ENCODE peak calls at places on chromosome 6, in seven cellular contexts. C is ACHN; U is naive thymus-derived CD8-positive, alpha-beta T cell; K is cardiac muscle cell; P is Panc1; S is activated CD8-positive, alpha-beta memory T cell treated with anti-CD3 and anti-CD28 coated beads, Interleukin-2, amount 50 U/mL, for 48 hours; T is left colon. N is an unnamed sample.

GRCh38 chr6:112357801-112358200 is 10.7 kb downstream of the RFPL4B start:
- DNase-seq in C (no peak), P (no peak), K (no peak), S (no peak), T (no peak), U (no peak), N (no peak)

GRCh38 chr6:42771741-42772100 is 10.1 kb upstream of the BICRAL start:
- DNase-seq in K (no peak), U (no peak), S (no peak), P (no peak), C (no peak), T (no peak), N (no peak)

GRCh38 chr6:42783876-42784738 is 2.3 kb downstream of the BICRAL start:
- DNase-seq in K (no peak), U (peak), P (no peak), T (no peak), S (no peak), C (peak), N (no peak)

GRCh38 chr6:43799671-43800623 is 29.9 kb downstream of the VEGFA start:
- DNase-seq in S (no peak), P (no peak), K (no peak), T (no peak), U (no peak), C (no peak), N (peak)

GRCh38 chr6:139990865-139991264 is 616.4 kb upstream of the CITED2 start:
- DNase-seq in T (no peak), K (peak), U (no peak), C (no peak), S (no peak), P (no peak), N (no peak)

GRCh38 chr6:129865013-129865412 is 3.9 kb upstream of the TMEM244 start:
- DNase-seq in C (no peak), S (no peak), P (no peak), U (no peak), K (no peak), T (no peak), N (peak)

GRCh38 chr6:49775043-49775442 is 12.0 kb downstream of the PGK2 start:
- DNase-seq in C (no peak), U (no peak), P (no peak), K (no peak), T (no peak), S (no peak), N (no peak)

GRCh38 chr6:43129434-43130194 is 41.5 kb upstream of the SRF start:
- DNase-seq in S (no peak), T (peak), P (no peak), C (peak), K (peak), U (peak), N (peak)